ENCODE peak calls at places on chromosome 22, in four cellular contexts. C is activated CD4-positive, alpha-beta T cell treated with anti-CD3 and anti-CD28 coated beads, Interleukin-2, amount 50 U/mL, for 1 hour; G is stimulated activated CD8-positive, alpha-beta memory T cell treated with anti-CD3 and anti-CD28 coated beads, Interleukin-4, amount 100 ng/mL, for 24 hours; I is MM.1S. X is an unnamed sample.

GRCh38 chr22:40525250-40525884 is 111.2 kb downstream of the MRTFA start:
- DNase-seq in C (peak), G (peak), I (peak), X (peak)

GRCh38 chr22:38353701-38354100 is 36.5 kb upstream of the CSNK1E start:
- DNase-seq in C (no peak), G (no peak), I (no peak), X (peak)

GRCh38 chr22:24942301-24942700 is 4.2 kb downstream of the LHFPL7 start:
- DNase-seq in C (no peak), G (no peak), I (no peak), X (no peak)

GRCh38 chr22:44765571-44766285 is 13.4 kb downstream of the ARHGAP8 start:
- DNase-seq in C (no peak), G (no peak), I (no peak), X (no peak)

GRCh38 chr22:38953577-38954413 is 3.6 kb upstream of the APOBEC3A start:
- DNase-seq in C (peak), G (peak), I (peak), X (no peak)

GRCh38 chr22:49687786-49688515 is 139.7 kb downstream of the BRD1 start:
- DNase-seq in C (no peak), G (no peak), I (no peak), X (no peak)

GRCh38 chr22:43723816-43724215 is 88.3 kb downstream of the EFCAB6 start:
- DNase-seq in C (no peak), G (no peak), I (no peak), X (no peak)

GRCh38 chr22:20298110-20298802 is 21.6 kb downstream of the DGCR6L start:
- DNase-seq in C (no peak), G (no peak), I (no peak), X (peak)

GRCh38 chr22:29912605-29913398 is 29.8 kb downstream of the MTMR3 start:
- DNase-seq in C (no peak), G (no peak), I (no peak), X (no peak)

GRCh38 chr22:22710719-22711531 is 66.5 kb downstream of the GGTLC2 start:
- DNase-seq in C (peak), G (peak), I (peak), X (peak)

GRCh38 chr22:47165338-47165931 is 403.0 kb downstream of the TBC1D22A start:
- DNase-seq in C (no peak), G (no peak), I (no peak), X (no peak)

GRCh38 chr22:46108564-46109473 is 41.5 kb upstream of the PPARA start:
- DNase-seq in C (no peak), G (no peak), I (no peak), X (no peak)